ENCODE peak calls at places on chromosomes 11 and 22, in ten cellular contexts. K is colonic mucosa, D is breast epithelium, P is transverse colon, H is heart right ventricle, Y is thoracic aorta, X is HepG2, L is SJSA1, V is right lobe of liver, O is psoas muscle. N is an unnamed sample.

GRCh38 chr11:121717296-121717695 is 264.5 kb upstream of the SORL1-AS1 start:
- DNase-seq in K (no peak), D (no peak), P (no peak), H (no peak), Y (no peak), X (no peak), L (no peak), V (no peak), O (no peak), N (no peak)

GRCh38 chr22:49066619-49067018 is 761.1 kb downstream of the BRD1 start:
- DNase-seq in K (no peak), D (no peak), P (no peak), H (no peak), Y (no peak), X (no peak), L (no peak), V (no peak), O (no peak), N (no peak)

GRCh38 chr11:326842-327580 is 6.4 kb upstream of the IFITM3 start:
- DNase-seq in K (peak), D (peak), P (peak), H (peak), Y (peak), X (peak), L (no peak), V (peak), O (peak), N (peak)

GRCh38 chr11:111176603-111177002 is 68.9 kb upstream of the POU2AF2 start:
- DNase-seq in K (no peak), D (no peak), P (no peak), H (no peak), Y (no peak), X (no peak), L (no peak), V (no peak), O (no peak), N (no peak)

GRCh38 chr11:112655386-112655785 is 305.8 kb upstream of the NCAM1 start:
- DNase-seq in K (peak), D (peak), P (peak), H (peak), Y (peak), X (no peak), L (no peak), V (no peak), O (peak), N (no peak)

GRCh38 chr22:37708580-37709444 is 12.0 kb downstream of the TRIOBP start:
- DNase-seq in K (no peak), D (no peak), P (no peak), H (peak), Y (no peak), X (no peak), L (no peak), V (peak), O (no peak), N (peak)

GRCh38 chr22:46587492-46588278 is 32.5 kb upstream of the GRAMD4 start:
- DNase-seq in K (peak), D (no peak), P (peak), H (peak), Y (no peak), X (no peak), L (no peak), V (peak), O (peak), N (peak)

GRCh38 chr11:18699848-18700261 is 1.3 kb downstream of the TMEM86A start:
- DNase-seq in K (no peak), D (no peak), P (no peak), H (no peak), Y (no peak), X (no peak), L (no peak), V (no peak), O (no peak), N (no peak)

GRCh38 chr11:66651011-66651410 is 12.5 kb downstream of the RBM4 start:
- DNase-seq in K (no peak), D (no peak), P (no peak), H (no peak), Y (no peak), X (no peak), L (no peak), V (no peak), O (no peak), N (peak)

GRCh38 chr11:130606181-130606580 is 157.7 kb downstream of the ADAMTS15 start:
- DNase-seq in K (no peak), D (no peak), P (no peak), H (no peak), Y (no peak), X (no peak), L (no peak), V (no peak), O (no peak), N (no peak)

GRCh38 chr11:73570415-73571114 is 27.3 kb downstream of the FAM168A start:
- DNase-seq in K (no peak), D (no peak), P (no peak), H (no peak), Y (no peak), X (no peak), L (peak), V (no peak), O (no peak), N (peak)
- H3K27ac ChIP-seq in K (no peak), D (no peak), P (no peak), H (no peak), Y (no peak), X (no peak), L (peak), V (no peak), O (no peak), N (peak)

GRCh38 chr11:64148200-64148916 is 17.6 kb downstream of the MACROD1 start:
- DNase-seq in K (peak), D (peak), P (peak), H (peak), Y (no peak), X (peak), L (peak), V (peak), O (peak), N (peak)
- H3K27ac ChIP-seq in K (no peak), D (no peak), P (peak), H (peak), Y (no peak), X (no peak), L (no peak), V (no peak), O (peak), N (no peak)

GRCh38 chr22:50485221-50486131 is 1.2 kb upstream of the MIOX start:
- DNase-seq in K (no peak), D (no peak), P (no peak), H (no peak), Y (no peak), X (peak), L (no peak), V (peak), O (no peak), N (peak)
- H3K27ac ChIP-seq in K (no peak), D (no peak), P (no peak), H (no peak), Y (no peak), X (peak), L (no peak), V (no peak), O (no peak), N (no peak)

GRCh38 chr11:61524963-61525587 is 16.5 kb downstream of the LRRC10B start:
- DNase-seq in K (no peak), D (no peak), P (no peak), H (no peak), Y (no peak), X (no peak), L (no peak), V (no peak), O (no peak), N (no peak)
- H3K27ac ChIP-seq in K (no peak), D (no peak), P (no peak), H (no peak), Y (no peak), X (no peak), L (no peak), V (no peak), O (no peak), N (no peak)

GRCh38 chr11:64447717-64448598 is 89.0 kb downstream of the RPS6KA4 start:
- DNase-seq in K (peak), D (peak), P (peak), H (peak), Y (no peak), X (no peak), L (peak), V (peak), O (peak), N (peak)
- H3K27ac ChIP-seq in K (peak), D (peak), P (peak), H (no peak), Y (peak), X (no peak), L (no peak), V (no peak), O (peak), N (no peak)

GRCh38 chr11:75782540-75783263 is 14.1 kb downstream of the DGAT2 start:
- DNase-seq in K (no peak), D (no peak), P (no peak), H (no peak), Y (no peak), X (peak), L (no peak), V (peak), O (no peak), N (peak)

GRCh38 chr11:75779960-75780359 is 11.4 kb downstream of the DGAT2 start:
- DNase-seq in K (no peak), D (no peak), P (no peak), H (no peak), Y (no peak), X (no peak), L (no peak), V (no peak), O (no peak), N (peak)

GRCh38 chr11:75781831-75782230 is 13.3 kb downstream of the DGAT2 start:
- DNase-seq in K (no peak), D (no peak), P (no peak), H (no peak), Y (no peak), X (no peak), L (no peak), V (no peak), O (no peak), N (peak)

GRCh38 chr11:75781296-75781695 is 12.7 kb downstream of the DGAT2 start:
- DNase-seq in K (no peak), D (no peak), P (no peak), H (no peak), Y (no peak), X (no peak), L (no peak), V (no peak), O (no peak), N (no peak)

GRCh38 chr11:75780888-75781287 is 12.3 kb downstream of the DGAT2 start:
- DNase-seq in K (no peak), D (no peak), P (no peak), H (no peak), Y (no peak), X (no peak), L (no peak), V (no peak), O (no peak), N (peak)
- H3K27ac ChIP-seq in K (no peak), D (no peak), P (no peak), H (no peak), Y (no peak), X (peak), L (no peak), V (no peak), O (no peak), N (no peak)

GRCh38 chr11:9569588-9570164 is 3.8 kb upstream of the WEE1 start:
- DNase-seq in K (no peak), D (no peak), P (no peak), H (no peak), Y (no peak), X (no peak), L (no peak), V (no peak), O (no peak), N (no peak)

GRCh38 chr11:9570313-9570712 is 3.2 kb upstream of the WEE1 start:
- DNase-seq in K (no peak), D (no peak), P (no peak), H (no peak), Y (no peak), X (no peak), L (no peak), V (no peak), O (no peak), N (no peak)

GRCh38 chr11:9571071-9571765 is 2.3 kb upstream of the WEE1 start:
- DNase-seq in K (no peak), D (no peak), P (no peak), H (no peak), Y (no peak), X (no peak), L (no peak), V (no peak), O (no peak), N (no peak)

GRCh38 chr11:9573054-9573774 is at the start of gene WEE1:
- DNase-seq in K (peak), D (peak), P (peak), H (peak), Y (peak), X (peak), L (peak), V (peak), O (peak), N (peak)

DNA sequence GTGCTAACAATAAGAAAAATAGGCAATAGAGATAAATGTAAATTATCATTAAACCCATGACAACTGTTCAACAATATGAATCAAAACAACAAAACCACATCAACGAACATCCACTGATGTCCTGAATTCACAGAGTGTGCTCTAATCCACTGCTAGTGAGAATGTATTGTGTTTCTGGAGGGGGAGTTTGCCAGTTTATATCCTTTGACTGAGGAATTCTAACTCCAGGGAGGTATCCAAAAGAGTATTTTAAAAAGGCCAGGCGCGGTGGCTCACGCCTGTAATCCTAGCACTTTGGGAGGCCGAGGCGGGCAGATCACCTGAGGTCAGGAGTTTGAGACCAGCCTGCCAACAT is 1.7 kb upstream of the WEE1 start:
- DNase-seq in K (no peak), D (no peak), P (no peak), H (no peak), Y (no peak), X (no peak), L (no peak), V (no peak), O (no peak), N (no peak)
- H3K27ac ChIP-seq in K (no peak), D (peak), P (peak), H (no peak), Y (no peak), X (peak), L (peak), V (no peak), O (peak), N (no peak)

DNA sequence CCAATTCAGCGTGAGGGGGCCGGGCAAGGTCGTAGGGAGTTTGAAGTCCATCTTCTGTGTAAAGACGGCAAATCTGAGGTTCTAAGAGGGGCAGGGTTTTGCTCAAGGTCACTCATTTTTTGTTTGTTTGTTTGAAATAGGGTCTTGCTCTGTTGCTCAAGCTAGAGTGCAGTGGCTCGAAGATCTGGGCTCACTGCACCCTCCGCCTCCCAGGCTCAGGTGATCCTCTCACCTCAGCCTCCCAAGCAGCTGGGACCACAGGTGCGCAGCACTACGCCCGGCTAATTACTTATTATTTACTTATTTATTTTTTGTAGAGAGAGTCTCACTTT is 355 bp upstream of the AP1B1 start:
- DNase-seq in K (no peak), D (no peak), P (no peak), H (no peak), Y (no peak), X (no peak), L (no peak), V (no peak), O (no peak), N (no peak)
- H3K27ac ChIP-seq in K (peak), D (peak), P (peak), H (peak), Y (peak), X (peak), L (no peak), V (peak), O (peak), N (peak)

GRCh38 chr11:105553015-105553414 is 56.9 kb upstream of the GRIA4 start:
- DNase-seq in K (no peak), D (no peak), P (no peak), H (no peak), Y (no peak), X (no peak), L (no peak), V (no peak), O (no peak), N (no peak)
- H3K27ac ChIP-seq in K (no peak), D (no peak), P (no peak), H (no peak), Y (no peak), X (no peak), L (no peak), V (no peak), O (no peak), N (no peak)